ENCODE peak calls at places on chromosomes 4 and X, in ten cellular contexts. One of them, this sample, is unnamed.

GRCh38 chr4:155047755-155048154 is 160.7 kb upstream of the NPY2R start:
- DNase-seq in tibial artery: no peak
- DNase-seq in GM12865: no peak
- DNase-seq in Peyer's patch: no peak
- DNase-seq in A549: no peak
- DNase-seq in kidney epithelial cell: no peak
- DNase-seq in AG10803: no peak
- DNase-seq in osteocyte: no peak
- DNase-seq in astrocyte: peak
- DNase-seq in endothelial cell: no peak
- DNase-seq in this sample: no peak

GRCh38 chrX:143768976-143769375 is 48.4 kb upstream of the SPANXN2 start:
- DNase-seq in astrocyte: no peak
- DNase-seq in A549: no peak
- DNase-seq in GM12865: no peak
- DNase-seq in osteocyte: no peak
- DNase-seq in AG10803: peak
- DNase-seq in endothelial cell: no peak
- DNase-seq in kidney epithelial cell: no peak
- DNase-seq in Peyer's patch: no peak
- DNase-seq in tibial artery: no peak
- DNase-seq in this sample: no peak

GRCh38 chr4:78437608-78438088 is 113.9 kb upstream of the ANXA3 start:
- DNase-seq in A549: no peak
- DNase-seq in endothelial cell: no peak
- DNase-seq in Peyer's patch: no peak
- DNase-seq in tibial artery: no peak
- DNase-seq in astrocyte: peak
- DNase-seq in osteocyte: no peak
- DNase-seq in AG10803: peak
- DNase-seq in kidney epithelial cell: no peak
- DNase-seq in GM12865: no peak
- DNase-seq in this sample: no peak

GRCh38 chrX:31266172-31267076 is 194.6 kb upstream of the FTHL17 start:
- DNase-seq in tibial artery: peak
- DNase-seq in kidney epithelial cell: no peak
- DNase-seq in A549: no peak
- DNase-seq in Peyer's patch: peak
- DNase-seq in astrocyte: no peak
- DNase-seq in osteocyte: peak
- DNase-seq in AG10803: no peak
- DNase-seq in endothelial cell: peak
- DNase-seq in GM12865: peak
- DNase-seq in this sample: peak

GRCh38 chrX:18809641-18810040 is 102.2 kb downstream of the PPEF1 start:
- DNase-seq in endothelial cell: no peak
- DNase-seq in astrocyte: no peak
- DNase-seq in AG10803: no peak
- DNase-seq in A549: no peak
- DNase-seq in GM12865: no peak
- DNase-seq in tibial artery: no peak
- DNase-seq in kidney epithelial cell: no peak
- DNase-seq in osteocyte: no peak
- DNase-seq in Peyer's patch: no peak
- DNase-seq in this sample: no peak

GRCh38 chr4:158166701-158167100 is 6.1 kb downstream of the GASK1B start:
- DNase-seq in A549: no peak
- DNase-seq in kidney epithelial cell: no peak
- DNase-seq in tibial artery: no peak
- DNase-seq in GM12865: no peak
- DNase-seq in osteocyte: no peak
- DNase-seq in Peyer's patch: no peak
- DNase-seq in endothelial cell: no peak
- DNase-seq in AG10803: no peak
- DNase-seq in astrocyte: no peak
- DNase-seq in this sample: no peak

GRCh38 chr4:94895081-94895480 is 137.3 kb downstream of the BMPR1B start:
- DNase-seq in tibial artery: no peak
- DNase-seq in osteocyte: no peak
- DNase-seq in endothelial cell: no peak
- DNase-seq in A549: no peak
- DNase-seq in kidney epithelial cell: no peak
- DNase-seq in Peyer's patch: no peak
- DNase-seq in astrocyte: no peak
- DNase-seq in GM12865: no peak
- DNase-seq in AG10803: no peak
- DNase-seq in this sample: no peak

GRCh38 chr4:140255467-140255866 is 101.5 kb upstream of the MAML3 start:
- DNase-seq in endothelial cell: no peak
- DNase-seq in GM12865: no peak
- DNase-seq in tibial artery: no peak
- DNase-seq in osteocyte: no peak
- DNase-seq in A549: no peak
- DNase-seq in Peyer's patch: no peak
- DNase-seq in kidney epithelial cell: no peak
- DNase-seq in astrocyte: peak
- DNase-seq in AG10803: peak
- DNase-seq in this sample: no peak

GRCh38 chr4:3451956-3452355 is 10.2 kb downstream of the HGFAC start:
- DNase-seq in osteocyte: no peak
- DNase-seq in GM12865: no peak
- DNase-seq in kidney epithelial cell: no peak
- DNase-seq in astrocyte: peak
- DNase-seq in endothelial cell: no peak
- DNase-seq in A549: no peak
- DNase-seq in AG10803: peak
- DNase-seq in tibial artery: no peak
- DNase-seq in Peyer's patch: no peak
- DNase-seq in this sample: no peak

GRCh38 chr4:8765084-8765483 is 106.6 kb downstream of the HMX1 start:
- DNase-seq in AG10803: no peak
- DNase-seq in endothelial cell: no peak
- DNase-seq in astrocyte: no peak
- DNase-seq in A549: no peak
- DNase-seq in osteocyte: no peak
- DNase-seq in Peyer's patch: no peak
- DNase-seq in kidney epithelial cell: no peak
- DNase-seq in GM12865: no peak
- DNase-seq in tibial artery: peak
- DNase-seq in this sample: no peak

GRCh38 chr4:139208404-139208945 is 31.5 kb upstream of the ELF2 start:
- DNase-seq in A549: no peak
- DNase-seq in astrocyte: peak
- DNase-seq in endothelial cell: no peak
- DNase-seq in AG10803: peak
- DNase-seq in Peyer's patch: no peak
- DNase-seq in GM12865: peak
- DNase-seq in tibial artery: peak
- DNase-seq in kidney epithelial cell: no peak
- DNase-seq in osteocyte: no peak
- DNase-seq in this sample: no peak

DNA sequence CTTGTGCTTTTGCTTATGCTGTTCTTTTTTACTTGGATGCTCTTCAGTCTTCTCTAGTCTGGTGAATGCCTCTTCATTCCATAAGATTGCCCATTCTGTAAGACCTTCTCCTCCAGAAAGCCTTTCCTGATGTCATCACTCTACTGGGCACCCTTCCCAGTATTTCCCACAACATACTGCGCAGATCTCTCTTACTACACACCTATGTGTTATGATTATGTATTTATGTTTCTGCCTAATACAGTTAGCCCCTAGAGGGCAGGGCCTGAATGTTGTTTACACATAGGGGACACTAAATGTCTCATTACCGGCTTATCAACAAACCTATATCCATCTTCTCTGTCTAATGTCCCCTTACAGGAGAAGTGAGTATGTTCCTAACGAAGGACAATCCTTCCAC is 21.1 kb downstream of the AIFM1 start:
- DNase-seq in GM12865: no peak
- DNase-seq in osteocyte: no peak
- DNase-seq in Peyer's patch: no peak
- DNase-seq in endothelial cell: no peak
- DNase-seq in A549: no peak
- DNase-seq in kidney epithelial cell: no peak
- DNase-seq in AG10803: peak
- DNase-seq in astrocyte: peak
- DNase-seq in tibial artery: no peak
- DNase-seq in this sample: no peak
- TF ChIP-seq CTCF in GM12865: no peak
- TF ChIP-seq CTCF in osteocyte: no peak
- TF ChIP-seq CTCF in Peyer's patch: no peak
- TF ChIP-seq CTCF in endothelial cell: no peak
- TF ChIP-seq CTCF in A549: no peak
- TF ChIP-seq CTCF in kidney epithelial cell: no peak
- TF ChIP-seq CTCF in AG10803: peak
- TF ChIP-seq CTCF in astrocyte: no peak
- TF ChIP-seq CTCF in tibial artery: no peak
- TF ChIP-seq CTCF in this sample: no peak

GRCh38 chr4:153295131-153295755 is 49.2 kb upstream of the MND1 start:
- DNase-seq in A549: no peak
- DNase-seq in astrocyte: no peak
- DNase-seq in endothelial cell: no peak
- DNase-seq in Peyer's patch: no peak
- DNase-seq in GM12865: no peak
- DNase-seq in AG10803: no peak
- DNase-seq in kidney epithelial cell: no peak
- DNase-seq in osteocyte: no peak
- DNase-seq in tibial artery: no peak
- DNase-seq in this sample: no peak
- TF ChIP-seq CTCF in A549: no peak
- TF ChIP-seq CTCF in astrocyte: no peak
- TF ChIP-seq CTCF in endothelial cell: no peak
- TF ChIP-seq CTCF in Peyer's patch: no peak
- TF ChIP-seq CTCF in GM12865: no peak
- TF ChIP-seq CTCF in AG10803: no peak
- TF ChIP-seq CTCF in kidney epithelial cell: no peak
- TF ChIP-seq CTCF in osteocyte: no peak
- TF ChIP-seq CTCF in tibial artery: no peak
- TF ChIP-seq CTCF in this sample: no peak

DNA sequence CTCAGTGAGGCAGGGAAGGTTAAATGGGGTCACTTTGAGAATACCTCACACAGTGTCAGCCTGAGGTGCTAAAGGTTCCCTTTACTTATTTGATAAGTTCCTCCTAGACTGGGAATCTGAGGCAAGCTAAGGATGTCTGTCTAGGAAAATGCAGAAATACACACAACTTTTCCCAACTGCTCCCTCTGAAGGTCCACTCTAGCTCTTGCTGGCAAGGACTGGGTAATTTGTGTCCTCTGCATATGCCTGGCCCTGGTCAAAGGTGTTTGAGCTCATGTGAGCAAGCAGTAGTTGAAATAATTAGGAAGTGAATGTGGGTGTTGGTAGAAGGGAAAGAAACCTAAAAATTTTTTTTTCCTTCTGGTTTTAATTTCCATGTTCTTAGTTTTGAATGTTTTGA is 21.3 kb downstream of the TXLNG start:
- DNase-seq in A549: no peak
- DNase-seq in kidney epithelial cell: no peak
- DNase-seq in AG10803: peak
- DNase-seq in GM12865: no peak
- DNase-seq in tibial artery: no peak
- DNase-seq in endothelial cell: peak
- DNase-seq in Peyer's patch: no peak
- DNase-seq in astrocyte: peak
- DNase-seq in osteocyte: no peak
- DNase-seq in this sample: no peak
- TF ChIP-seq CTCF in A549: no peak
- TF ChIP-seq CTCF in kidney epithelial cell: peak
- TF ChIP-seq CTCF in AG10803: peak
- TF ChIP-seq CTCF in GM12865: no peak
- TF ChIP-seq CTCF in tibial artery: no peak
- TF ChIP-seq CTCF in endothelial cell: no peak
- TF ChIP-seq CTCF in Peyer's patch: no peak
- TF ChIP-seq CTCF in astrocyte: peak
- TF ChIP-seq CTCF in osteocyte: peak
- TF ChIP-seq CTCF in this sample: peak

GRCh38 chr4:130335417-130336194 is 1239.7 kb downstream of the C4orf33 start:
- DNase-seq in endothelial cell: no peak
- DNase-seq in kidney epithelial cell: no peak
- DNase-seq in A549: no peak
- DNase-seq in tibial artery: no peak
- DNase-seq in AG10803: no peak
- DNase-seq in astrocyte: no peak
- DNase-seq in osteocyte: no peak
- DNase-seq in GM12865: no peak
- DNase-seq in Peyer's patch: no peak
- DNase-seq in this sample: no peak

GRCh38 chr4:130333241-130333759 is 1237.3 kb downstream of the C4orf33 start:
- DNase-seq in kidney epithelial cell: no peak
- DNase-seq in osteocyte: no peak
- DNase-seq in AG10803: no peak
- DNase-seq in endothelial cell: no peak
- DNase-seq in A549: no peak
- DNase-seq in Peyer's patch: no peak
- DNase-seq in GM12865: no peak
- DNase-seq in tibial artery: no peak
- DNase-seq in astrocyte: no peak
- DNase-seq in this sample: no peak

DNA sequence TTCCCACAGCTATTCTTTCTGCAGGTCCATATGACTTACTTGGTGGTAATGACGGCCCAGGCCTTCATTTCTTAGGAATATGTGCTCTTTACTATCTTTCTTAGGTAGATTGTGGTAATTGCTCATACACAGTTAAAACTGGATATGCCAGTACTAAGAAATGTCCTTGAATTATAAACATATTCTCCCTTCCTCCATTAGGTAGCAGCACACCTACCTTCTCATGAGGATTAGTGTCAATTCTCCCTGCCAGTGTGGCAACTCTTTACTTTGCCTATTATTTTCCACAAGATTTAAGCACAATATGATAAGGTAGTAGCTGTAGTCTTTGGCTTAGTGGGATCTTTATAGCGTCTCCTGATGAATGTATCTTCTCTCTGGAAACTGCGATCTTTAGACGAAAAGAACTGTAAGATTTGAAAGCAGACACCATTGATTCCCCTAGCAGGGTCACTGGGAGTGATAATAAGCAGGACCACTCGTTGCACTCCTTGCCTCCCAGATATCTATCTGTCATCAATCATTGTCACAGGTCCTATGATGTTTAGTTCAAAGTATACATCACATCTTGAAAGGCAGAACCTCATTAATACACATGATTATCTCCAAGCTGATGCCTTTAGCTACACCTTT is 1240.7 kb downstream of the C4orf33 start:
- DNase-seq in tibial artery: no peak
- DNase-seq in Peyer's patch: no peak
- DNase-seq in osteocyte: no peak
- DNase-seq in astrocyte: peak
- DNase-seq in GM12865: peak
- DNase-seq in kidney epithelial cell: no peak
- DNase-seq in AG10803: peak
- DNase-seq in endothelial cell: no peak
- DNase-seq in A549: no peak
- DNase-seq in this sample: no peak
- TF ChIP-seq CTCF in tibial artery: no peak
- TF ChIP-seq CTCF in Peyer's patch: no peak
- TF ChIP-seq CTCF in osteocyte: peak
- TF ChIP-seq CTCF in astrocyte: peak
- TF ChIP-seq CTCF in GM12865: peak
- TF ChIP-seq CTCF in kidney epithelial cell: peak
- TF ChIP-seq CTCF in AG10803: peak
- TF ChIP-seq CTCF in endothelial cell: peak
- TF ChIP-seq CTCF in A549: no peak
- TF ChIP-seq CTCF in this sample: peak